ENCODE peak calls at places on chromosomes 12 and 14, in four cellular contexts. One of them, this sample, is unnamed.

GRCh38 chr12:32896438-32897275 is at the start of gene PKP2:
- DNase-seq in lower lobe of right lung: peak
- DNase-seq in HEK293T: peak
- DNase-seq in NCI-H1436 treated with DMSO at 0.1 percent for 48 hours: no peak
- DNase-seq in this sample: peak

GRCh38 chr12:76422878-76423438 is 74.7 kb upstream of the BBS10 start:
- DNase-seq in lower lobe of right lung: no peak
- DNase-seq in HEK293T: peak
- DNase-seq in NCI-H1436 treated with DMSO at 0.1 percent for 48 hours: no peak
- DNase-seq in this sample: no peak

GRCh38 chr12:104219361-104219892 is 3.8 kb downstream of the TXNRD1 start:
- DNase-seq in lower lobe of right lung: no peak
- DNase-seq in HEK293T: no peak
- DNase-seq in NCI-H1436 treated with DMSO at 0.1 percent for 48 hours: peak
- DNase-seq in this sample: peak

GRCh38 chr12:89138048-89138852 is 214.1 kb downstream of the DUSP6 start:
- DNase-seq in lower lobe of right lung: no peak
- DNase-seq in HEK293T: peak
- DNase-seq in NCI-H1436 treated with DMSO at 0.1 percent for 48 hours: no peak
- DNase-seq in this sample: no peak

GRCh38 chr14:60165547-60165876 is 314 bp upstream of the DHRS7 start:
- DNase-seq in lower lobe of right lung: no peak
- DNase-seq in HEK293T: no peak
- DNase-seq in NCI-H1436 treated with DMSO at 0.1 percent for 48 hours: no peak
- DNase-seq in this sample: no peak

GRCh38 chr12:38886064-38886463 is 19.3 kb downstream of the CPNE8 start:
- DNase-seq in lower lobe of right lung: no peak
- DNase-seq in HEK293T: no peak
- DNase-seq in NCI-H1436 treated with DMSO at 0.1 percent for 48 hours: no peak
- DNase-seq in this sample: peak

GRCh38 chr14:72907886-72908285 is 14.0 kb upstream of the DPF3 start:
- DNase-seq in lower lobe of right lung: no peak
- DNase-seq in HEK293T: no peak
- DNase-seq in NCI-H1436 treated with DMSO at 0.1 percent for 48 hours: no peak
- DNase-seq in this sample: no peak

GRCh38 chr14:101834387-101835165 is 73.1 kb downstream of the PPP2R5C start:
- DNase-seq in lower lobe of right lung: no peak
- DNase-seq in HEK293T: no peak
- DNase-seq in NCI-H1436 treated with DMSO at 0.1 percent for 48 hours: no peak
- DNase-seq in this sample: no peak

GRCh38 chr12:132208153-132208823 is 64.0 kb downstream of the NOC4L start:
- DNase-seq in lower lobe of right lung: no peak
- DNase-seq in HEK293T: no peak
- DNase-seq in NCI-H1436 treated with DMSO at 0.1 percent for 48 hours: no peak
- DNase-seq in this sample: no peak

GRCh38 chr12:71503579-71504470 is 64.2 kb downstream of the LGR5 start:
- DNase-seq in lower lobe of right lung: no peak
- DNase-seq in HEK293T: peak
- DNase-seq in NCI-H1436 treated with DMSO at 0.1 percent for 48 hours: no peak
- DNase-seq in this sample: no peak

GRCh38 chr12:93174048-93174447 is 203.7 kb upstream of the NUDT4 start:
- DNase-seq in lower lobe of right lung: no peak
- DNase-seq in HEK293T: no peak
- DNase-seq in NCI-H1436 treated with DMSO at 0.1 percent for 48 hours: no peak
- DNase-seq in this sample: peak

GRCh38 chr12:109477963-109478315 is 505 bp downstream of the UBE3B start:
- DNase-seq in lower lobe of right lung: no peak
- DNase-seq in HEK293T: no peak
- DNase-seq in NCI-H1436 treated with DMSO at 0.1 percent for 48 hours: no peak
- DNase-seq in this sample: no peak

GRCh38 chr12:48929551-48929950 is 4.3 kb upstream of the FKBP11 start:
- DNase-seq in lower lobe of right lung: no peak
- DNase-seq in HEK293T: no peak
- DNase-seq in NCI-H1436 treated with DMSO at 0.1 percent for 48 hours: no peak
- DNase-seq in this sample: no peak

GRCh38 chr12:117119592-117120198 is 20.5 kb upstream of the TESC start:
- DNase-seq in lower lobe of right lung: no peak
- DNase-seq in HEK293T: peak
- DNase-seq in NCI-H1436 treated with DMSO at 0.1 percent for 48 hours: no peak
- DNase-seq in this sample: no peak

GRCh38 chr12:46461459-46461858 is 88.9 kb upstream of the SLC38A2 start:
- DNase-seq in lower lobe of right lung: no peak
- DNase-seq in HEK293T: no peak
- DNase-seq in NCI-H1436 treated with DMSO at 0.1 percent for 48 hours: no peak
- DNase-seq in this sample: no peak

GRCh38 chr12:122793685-122794106 is 19.3 kb downstream of the CCDC62 start:
- DNase-seq in lower lobe of right lung: peak
- DNase-seq in HEK293T: peak
- DNase-seq in NCI-H1436 treated with DMSO at 0.1 percent for 48 hours: no peak
- DNase-seq in this sample: peak

GRCh38 chr14:87816421-87816820 is 176.6 kb downstream of the GALC start:
- DNase-seq in lower lobe of right lung: no peak
- DNase-seq in HEK293T: no peak
- DNase-seq in NCI-H1436 treated with DMSO at 0.1 percent for 48 hours: no peak
- DNase-seq in this sample: no peak

GRCh38 chr12:32868885-32869284 is 27.7 kb downstream of the PKP2 start:
- DNase-seq in lower lobe of right lung: no peak
- DNase-seq in HEK293T: no peak
- DNase-seq in NCI-H1436 treated with DMSO at 0.1 percent for 48 hours: no peak
- DNase-seq in this sample: no peak

GRCh38 chr14:102985665-102986064 is 63.2 kb downstream of the AMN start:
- DNase-seq in lower lobe of right lung: no peak
- DNase-seq in HEK293T: no peak
- DNase-seq in NCI-H1436 treated with DMSO at 0.1 percent for 48 hours: no peak
- DNase-seq in this sample: no peak

GRCh38 chr14:58501214-58501816 is 73.8 kb downstream of the KIAA0586 start:
- DNase-seq in lower lobe of right lung: no peak
- DNase-seq in HEK293T: peak
- DNase-seq in NCI-H1436 treated with DMSO at 0.1 percent for 48 hours: peak
- DNase-seq in this sample: peak

GRCh38 chr12:4027412-4027811 is 154.2 kb upstream of the PARP11 start:
- DNase-seq in lower lobe of right lung: peak
- DNase-seq in HEK293T: no peak
- DNase-seq in NCI-H1436 treated with DMSO at 0.1 percent for 48 hours: no peak
- DNase-seq in this sample: no peak

GRCh38 chr14:55580401-55581010 is 499 bp downstream of the KTN1 start:
- DNase-seq in lower lobe of right lung: peak
- DNase-seq in HEK293T: peak
- DNase-seq in NCI-H1436 treated with DMSO at 0.1 percent for 48 hours: no peak
- DNase-seq in this sample: peak

GRCh38 chr14:37420622-37421021 is 174.4 kb downstream of the FOXA1 start:
- DNase-seq in lower lobe of right lung: no peak
- DNase-seq in HEK293T: no peak
- DNase-seq in NCI-H1436 treated with DMSO at 0.1 percent for 48 hours: no peak
- DNase-seq in this sample: no peak

GRCh38 chr12:90090929-90091651 is 382.5 kb upstream of the ATP2B1 start:
- DNase-seq in lower lobe of right lung: no peak
- DNase-seq in HEK293T: no peak
- DNase-seq in NCI-H1436 treated with DMSO at 0.1 percent for 48 hours: no peak
- DNase-seq in this sample: no peak

GRCh38 chr14:92945544-92945943 is 22.6 kb downstream of the CHGA start:
- DNase-seq in lower lobe of right lung: no peak
- DNase-seq in HEK293T: no peak
- DNase-seq in NCI-H1436 treated with DMSO at 0.1 percent for 48 hours: no peak
- DNase-seq in this sample: no peak

GRCh38 chr12:121284551-121285390 is 11.7 kb downstream of the CAMKK2 start:
- DNase-seq in lower lobe of right lung: no peak
- DNase-seq in HEK293T: no peak
- DNase-seq in NCI-H1436 treated with DMSO at 0.1 percent for 48 hours: no peak
- DNase-seq in this sample: no peak

GRCh38 chr12:60101715-60102114 is 505.9 kb downstream of the SLC16A7 start:
- DNase-seq in lower lobe of right lung: no peak
- DNase-seq in HEK293T: no peak
- DNase-seq in NCI-H1436 treated with DMSO at 0.1 percent for 48 hours: no peak
- DNase-seq in this sample: no peak

GRCh38 chr12:103495158-103495782 is 498 bp downstream of the C12orf42 start:
- DNase-seq in lower lobe of right lung: peak
- DNase-seq in HEK293T: peak
- DNase-seq in NCI-H1436 treated with DMSO at 0.1 percent for 48 hours: peak
- DNase-seq in this sample: no peak

GRCh38 chr12:12384601-12385321 is 27.9 kb downstream of the BORCS5 start:
- DNase-seq in lower lobe of right lung: no peak
- DNase-seq in HEK293T: no peak
- DNase-seq in NCI-H1436 treated with DMSO at 0.1 percent for 48 hours: no peak
- DNase-seq in this sample: no peak

GRCh38 chr12:70069221-70069811 is 173.9 kb upstream of the CNOT2 start:
- DNase-seq in lower lobe of right lung: no peak
- DNase-seq in HEK293T: no peak
- DNase-seq in NCI-H1436 treated with DMSO at 0.1 percent for 48 hours: no peak
- DNase-seq in this sample: no peak

GRCh38 chr12:113873741-113874140 is 92.4 kb downstream of the RBM19 start:
- DNase-seq in lower lobe of right lung: no peak
- DNase-seq in HEK293T: no peak
- DNase-seq in NCI-H1436 treated with DMSO at 0.1 percent for 48 hours: no peak
- DNase-seq in this sample: no peak

GRCh38 chr12:59980491-59980890 is 384.7 kb downstream of the SLC16A7 start:
- DNase-seq in lower lobe of right lung: no peak
- DNase-seq in HEK293T: no peak
- DNase-seq in NCI-H1436 treated with DMSO at 0.1 percent for 48 hours: no peak
- DNase-seq in this sample: no peak

GRCh38 chr12:44852483-44852882 is 23.6 kb downstream of the NELL2 start:
- DNase-seq in lower lobe of right lung: no peak
- DNase-seq in HEK293T: no peak
- DNase-seq in NCI-H1436 treated with DMSO at 0.1 percent for 48 hours: no peak
- DNase-seq in this sample: no peak

This sample was measured in T47D.